ENCODE peak calls at places on chromosomes 6 and 20, in eight cellular contexts. W is T1000; L is activated naive CD8-positive, alpha-beta T cell treated with anti-CD3 and anti-CD28 coated beads, Interleukin-2, amount 50 U/mL, for 24 hours; P is astrocyte; F is endothelial cell; M is activated CD4-positive, alpha-beta T cell treated with anti-CD3 and anti-CD28 coated beads, Interleukin-2, amount 50 U/mL, for 1 hour; J is left ventricle myocardium inferior; C is stimulated activated CD4-positive, alpha-beta T cell treated with anti-CD3 and anti-CD28 coated beads, Interleukin-15, amount 100 ng/mL, for 24 hours. A is an unnamed sample.

GRCh38 chr6:80586242-80586641 is 479.8 kb downstream of the BCKDHB start:
- DNase-seq in J (no peak), W (no peak), L (no peak), C (no peak), F (no peak), P (no peak), M (no peak), A (no peak)

GRCh38 chr6:169724554-169725269 is 412 bp upstream of the PHF10 start:
- DNase-seq in W (no peak), M (peak), J (peak), C (peak), L (peak), F (peak), P (no peak), A (peak)

GRCh38 chr20:43691928-43692524 is 25.1 kb downstream of the MYBL2 start:
- DNase-seq in C (peak), W (peak), L (peak), J (no peak), M (peak), F (peak), P (no peak), A (peak)

GRCh38 chr6:68559716-68560115 is 75.4 kb upstream of the ADGRB3 start:
- DNase-seq in L (no peak), P (peak), F (peak), J (no peak), M (no peak), W (no peak), C (no peak), A (no peak)

GRCh38 chr20:49646126-49646525 is 67.6 kb downstream of the B4GALT5 start:
- DNase-seq in P (peak), J (no peak), M (no peak), L (no peak), W (peak), F (no peak), C (no peak), A (no peak)

GRCh38 chr6:257031-257725 is 35.1 kb upstream of the DUSP22 start:
- DNase-seq in C (no peak), W (no peak), J (no peak), L (no peak), M (no peak), P (no peak), F (no peak), A (no peak)

GRCh38 chr6:3540253-3540820 is 83.5 kb upstream of the SLC22A23 start:
- DNase-seq in F (no peak), P (no peak), C (no peak), M (no peak), L (no peak), W (no peak), J (no peak), A (no peak)

GRCh38 chr6:71254323-71254722 is 34.3 kb upstream of the OGFRL1 start:
- DNase-seq in P (no peak), L (no peak), F (no peak), C (no peak), M (no peak), J (no peak), W (no peak), A (no peak)

GRCh38 chr6:9620263-9620662 is 794.6 kb downstream of the TFAP2A start:
- DNase-seq in W (no peak), P (peak), M (no peak), L (no peak), F (no peak), C (no peak), J (no peak), A (no peak)

GRCh38 chr6:163760860-163761259 is 346.3 kb downstream of the QKI start:
- DNase-seq in J (no peak), M (no peak), W (no peak), F (no peak), L (no peak), P (no peak), C (no peak), A (no peak)

GRCh38 chr6:160634706-160635105 is 29.4 kb downstream of the LPA start:
- DNase-seq in L (no peak), W (no peak), J (no peak), M (no peak), F (no peak), P (no peak), C (no peak), A (no peak)